ENCODE peak calls at places on chromosomes 6 and 20, in four cellular contexts. X is fibroblast of pulmonary artery, P is sigmoid colon, A is lower lobe of right lung. Y is an unnamed sample.

GRCh38 chr6:134714679-134715078 is 235.2 kb downstream of the ALDH8A1 start:
- DNase-seq in P (no peak), X (peak; percentile 40), A (peak; percentile 89), Y (peak; percentile 34)

GRCh38 chr20:42259389-42259788 is 641.2 kb upstream of the CHD6 start:
- DNase-seq in P (no peak), A (no peak), X (no peak), Y (no peak)

GRCh38 chr20:63767456-63767855 is 27.9 kb downstream of the SLC2A4RG start:
- DNase-seq in X (no peak), P (no peak), A (no peak), Y (no peak)

GRCh38 chr6:101069191-101069795 is 188.2 kb upstream of the ASCC3 start:
- DNase-seq in X (peak; percentile 59), A (no peak), P (no peak), Y (no peak)

GRCh38 chr6:1250489-1251197 is 61.3 kb upstream of the FOXQ1 start:
- DNase-seq in X (no peak), P (no peak), A (no peak), Y (no peak)

GRCh38 chr6:157832250-157832967 is 9.4 kb downstream of the SNX9 start:
- DNase-seq in P (no peak), X (peak; percentile 43), A (no peak), Y (peak; percentile 36)

GRCh38 chr20:63718996-63719395 is 11.2 kb downstream of the ZGPAT start:
- DNase-seq in X (no peak), P (no peak), A (no peak), Y (no peak)

GRCh38 chr6:26575494-26575939 is 21.2 kb upstream of the ABT1 start:
- DNase-seq in X (no peak), P (no peak), A (no peak), Y (peak; percentile 24)

GRCh38 chr6:29739136-29739881 is 16.1 kb downstream of the HLA-F start:
- DNase-seq in A (no peak), P (peak; percentile 52), X (no peak), Y (no peak)

GRCh38 chr6:111843347-111844147 is 29.7 kb downstream of the FYN start:
- DNase-seq in P (no peak), X (no peak), A (no peak), Y (no peak)

GRCh38 chr6:26311385-26312095 is 53.5 kb upstream of the BTN3A2 start:
- DNase-seq in X (peak; percentile 78), A (no peak), P (no peak), Y (peak; percentile 79)

GRCh38 chr20:64045346-64046011 is 4.0 kb downstream of the SOX18 start:
- DNase-seq in X (no peak), A (no peak), P (no peak), Y (no peak)

GRCh38 chr20:3785240-3786125 is 1.1 kb downstream of the CENPB start:
- DNase-seq in A (peak; percentile 63), X (no peak), P (no peak), Y (peak; percentile 11)

GRCh38 chr6:157861814-157862213 is 38.8 kb downstream of the SNX9 start:
- DNase-seq in A (no peak), P (no peak), X (peak; percentile 79), Y (peak; percentile 33)

GRCh38 chr6:27986928-27987725 is 30.1 kb downstream of the OR2B6 start:
- DNase-seq in P (no peak), X (peak; percentile 6), A (no peak), Y (no peak)

GRCh38 chr20:58715709-58716475 is 23.3 kb downstream of the NPEPL1 start:
- DNase-seq in X (no peak), A (no peak), P (peak; percentile 54), Y (no peak)

GRCh38 chr20:45088247-45088646 is 12.7 kb downstream of the KCNS1 start:
- DNase-seq in A (no peak), P (no peak), X (peak; percentile 84), Y (peak; percentile 45)

GRCh38 chr6:158630944-158631616 is 13.5 kb downstream of the DYNLT1 start:
- DNase-seq in X (peak; percentile 77), A (peak; percentile 63), P (peak; percentile 78), Y (peak; percentile 43)

GRCh38 chr20:4217349-4217761 is 202.0 kb upstream of the RNF24 start:
- DNase-seq in P (no peak), X (no peak), A (no peak), Y (no peak)

GRCh38 chr20:53883098-53883762 is 187.2 kb downstream of the BCAS1 start:
- DNase-seq in X (no peak), P (no peak), A (no peak), Y (peak; percentile 84)

GRCh38 chr20:6613280-6613861 is 154.1 kb upstream of the BMP2 start:
- DNase-seq in P (no peak), A (no peak), X (no peak), Y (no peak)

GRCh38 chr20:37339208-37339607 is 6.7 kb upstream of the SRC start:
- DNase-seq in X (no peak), A (no peak), P (no peak), Y (no peak)

GRCh38 chr20:17655286-17655651 is 26.8 kb downstream of the RRBP1 start:
- DNase-seq in P (peak; percentile 39), A (no peak), X (peak; percentile 40), Y (no peak)

GRCh38 chr6:118808794-118809668 is 84.9 kb upstream of the ASF1A start:
- DNase-seq in A (peak; percentile 49), P (no peak), X (peak; percentile 39), Y (no peak)

GRCh38 chr20:61521680-61522420 is 269.8 kb downstream of the CDH4 start:
- DNase-seq in A (no peak), P (no peak), X (no peak), Y (peak; percentile 54)

GRCh38 chr6:7108964-7109836 is 1.4 kb downstream of the RREB1 start:
- DNase-seq in X (peak; percentile 84), P (peak; percentile 91), A (peak; percentile 62), Y (peak; percentile 62)

GRCh38 chr6:119484598-119484997 is 135.0 kb upstream of the MAN1A1 start:
- DNase-seq in X (peak; percentile 70), P (no peak), A (no peak), Y (peak; percentile 88)

GRCh38 chr20:50284811-50285375 is 94.3 kb downstream of the CEBPB start:
- DNase-seq in P (peak; percentile 71), X (no peak), A (no peak), Y (peak; percentile 35)

GRCh38 chr6:5782783-5783567 is 223.8 kb downstream of the NRN1 start:
- DNase-seq in X (no peak), P (no peak), A (no peak), Y (peak; percentile 26)

GRCh38 chr6:168243812-168244376 is 75.7 kb downstream of the DACT2 start:
- DNase-seq in A (no peak), P (no peak), X (no peak), Y (no peak)

GRCh38 chr6:162708971-162709370 is 18.6 kb downstream of the PRKN start:
- DNase-seq in P (no peak), A (no peak), X (no peak), Y (no peak)

GRCh38 chr6:149176971-149177667 is 140.4 kb upstream of the TAB2 start:
- DNase-seq in X (no peak), P (no peak), A (no peak), Y (no peak)

GRCh38 chr6:148550569-148550968 is 196.3 kb upstream of the UST start:
- DNase-seq in P (no peak), A (no peak), X (peak; percentile 79), Y (no peak)

GRCh38 chr6:30213654-30213998 is 420 bp upstream of the TRIM26 start:
- DNase-seq in X (no peak), P (no peak), A (no peak), Y (no peak)

GRCh38 chr20:47360207-47360488 is 3.6 kb upstream of the ZMYND8 start:
- DNase-seq in P (peak; percentile 81), X (peak; percentile 93), A (no peak), Y (no peak)

GRCh38 chr20:2946988-2947961 is 74.0 kb downstream of the PTPRA start:
- DNase-seq in X (peak; percentile 86), A (no peak), P (no peak), Y (peak; percentile 75)

GRCh38 chr6:158662607-158663464 is 13.0 kb downstream of the SYTL3 start:
- DNase-seq in X (no peak), A (no peak), P (peak; percentile 58), Y (peak; percentile 78)

GRCh38 chr6:165725201-165725600 is 62.2 kb upstream of the PDE10A start:
- DNase-seq in X (no peak), A (no peak), P (no peak), Y (no peak)

GRCh38 chr6:4647414-4648365 is 128.5 kb upstream of the CDYL start:
- DNase-seq in A (peak; percentile 77), P (peak; percentile 93), X (peak; percentile 86), Y (peak; percentile 81)
- H3K4me3 ChIP-seq in A (peak overlapping the region; percentile 40), P (peak overlapping the region; percentile 22), X (peak overlapping the region; percentile 23), Y (peak overlapping the region; percentile 28)

GRCh38 chr6:54244430-54244829 is 63.8 kb upstream of the TINAG start:
- DNase-seq in P (no peak), X (peak; percentile 47), A (no peak), Y (peak; percentile 36)
- TF ChIP-seq CTCF in P (no peak), X (peak; percentile 65), A (peak; percentile 27), Y (peak; percentile 57)

DNA sequence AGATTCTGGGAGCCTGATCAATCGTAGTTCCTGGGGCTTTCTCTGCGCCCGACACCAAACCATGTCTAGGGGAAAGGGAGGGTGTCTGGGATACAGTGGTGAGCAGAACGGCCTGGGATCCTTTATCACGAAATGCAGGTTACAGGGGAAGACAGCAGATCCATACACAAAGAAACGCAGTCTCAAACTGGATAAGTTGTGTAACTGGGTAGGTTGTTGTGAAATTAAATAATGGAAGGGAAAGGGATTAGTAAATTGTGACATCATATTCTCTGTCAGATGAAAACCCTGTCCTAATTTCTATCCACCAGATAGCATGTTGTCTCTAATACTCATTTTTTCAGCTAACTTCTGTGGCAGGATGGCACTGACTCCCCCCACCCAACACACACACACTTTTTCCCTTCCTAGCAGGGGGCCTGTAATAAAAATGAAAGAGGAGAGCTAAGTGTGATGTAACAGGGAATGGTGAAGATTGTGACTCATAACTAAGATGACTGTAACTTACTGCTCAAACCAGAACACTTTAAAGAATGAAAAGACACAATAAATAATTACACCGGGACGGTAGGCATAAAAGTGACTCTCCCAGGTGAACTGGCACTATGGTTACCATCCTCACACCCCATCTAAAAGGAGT is 758 bp upstream of the TRPC4AP start:
- DNase-seq in P (no peak), X (peak; percentile 72), A (no peak), Y (peak; percentile 82)
- H3K4me3 ChIP-seq in P (no peak overlapping the region), X (no peak overlapping the region), A (peak overlapping the region; percentile 96), Y (no peak overlapping the region)

GRCh38 chr6:53151676-53152075 is 3.0 kb upstream of the GCM1 start:
- DNase-seq in P (no peak), A (no peak), X (no peak), Y (no peak)
- TF ChIP-seq CTCF in P (no peak), A (no peak), X (peak; percentile 35), Y (peak; percentile 21)

DNA sequence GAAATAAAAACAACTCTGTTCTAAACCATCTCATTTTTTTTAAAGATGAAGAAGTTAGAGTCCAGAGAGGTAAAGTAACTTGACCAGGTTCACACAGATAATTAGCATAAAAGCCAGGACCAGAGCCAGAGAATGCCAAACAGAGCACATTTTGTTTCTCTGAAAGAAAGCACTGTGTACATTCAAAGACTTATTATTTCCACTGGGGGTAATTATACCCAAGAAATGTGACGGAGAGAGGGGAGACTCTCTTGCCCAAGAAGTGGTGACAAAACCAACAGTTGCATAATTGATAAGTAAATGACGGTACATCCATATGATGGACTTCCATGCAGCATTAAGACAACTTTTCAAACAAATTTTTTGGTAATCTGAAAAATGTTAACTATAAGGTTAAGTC is 111.6 kb downstream of the RTN4IP1 start:
- DNase-seq in X (no peak), P (no peak), A (no peak), Y (peak; percentile 40)
- H3K4me3 ChIP-seq in X (no peak overlapping the region), P (no peak overlapping the region), A (no peak overlapping the region), Y (no peak overlapping the region)

GRCh38 chr6:53725791-53726575 is 60.4 kb upstream of the KLHL31 start:
- DNase-seq in P (peak; percentile 86), X (peak; percentile 73), A (peak; percentile 84), Y (peak; percentile 69)
- TF ChIP-seq CTCF in P (peak; percentile 69), X (peak; percentile 96), A (peak; percentile 96), Y (peak; percentile 99)